ENCODE peak calls at places on chromosome 3, in six cellular contexts. N, Y, O, W, D and L are unnamed samples.

GRCh38 chr3:192133271-192133670 is 594.1 kb downstream of the FGF12 start:
- DNase-seq in O (no peak), Y (no peak), D (no peak), N (no peak), W (no peak), L (no peak)

GRCh38 chr3:183142199-183142598 is 20.3 kb downstream of the LAMP3 start:
- DNase-seq in D (no peak), O (no peak), N (no peak), Y (no peak), W (no peak), L (no peak)

GRCh38 chr3:124363451-124363850 is 366.8 kb upstream of the UMPS start:
- DNase-seq in D (no peak), W (no peak), N (no peak), O (no peak), Y (no peak), L (no peak)

GRCh38 chr3:74054566-74054965 is 429.8 kb upstream of the PDZRN3 start:
- DNase-seq in N (no peak), D (no peak), O (peak; percentile 22), Y (no peak), W (no peak), L (no peak)

GRCh38 chr3:105368575-105369500 is 2.1 kb downstream of the ALCAM start:
- DNase-seq in W (peak; percentile 85), O (no peak), N (peak; percentile 69), D (peak; percentile 23), Y (peak; percentile 37), L (peak; percentile 75)

GRCh38 chr3:106814231-106814630 is 563.0 kb upstream of the CCDC54 start:
- DNase-seq in W (no peak), N (no peak), Y (no peak), D (no peak), O (no peak), L (no peak)

GRCh38 chr3:124837065-124837464 is 50.1 kb downstream of the ITGB5 start:
- DNase-seq in Y (no peak), D (no peak), W (no peak), O (no peak), N (no peak), L (no peak)

GRCh38 chr3:41304603-41305002 is 105.3 kb downstream of the CTNNB1 start:
- DNase-seq in W (no peak), Y (no peak), N (peak; percentile 5), O (no peak), D (no peak), L (no peak)

GRCh38 chr3:115403791-115404190 is 219.5 kb upstream of the GAP43 start:
- DNase-seq in N (no peak), W (no peak), D (no peak), O (no peak), Y (no peak), L (no peak)

GRCh38 chr3:182445576-182445975 is 347.7 kb upstream of the ATP11B start:
- DNase-seq in O (no peak), W (no peak), N (no peak), Y (no peak), D (no peak), L (no peak)

GRCh38 chr3:134710313-134710680 is 59.5 kb upstream of the KY start:
- DNase-seq in W (no peak), D (no peak), O (no peak), Y (no peak), N (no peak), L (no peak)

GRCh38 chr3:55327131-55327920 is 159.8 kb downstream of the WNT5A start:
- DNase-seq in D (no peak), N (no peak), O (no peak), W (no peak), Y (no peak), L (no peak)

GRCh38 chr3:32817561-32818430 is at the start of gene TRIM71:
- DNase-seq in N (peak; percentile 33), W (no peak), Y (no peak), O (no peak), D (no peak), L (no peak)

GRCh38 chr3:148006508-148006907 is 597.3 kb downstream of the ZIC1 start:
- DNase-seq in D (no peak), O (no peak), N (no peak), W (no peak), Y (no peak), L (no peak)

GRCh38 chr3:28317438-28318022 is 31.0 kb upstream of the ZCWPW2 start:
- DNase-seq in N (peak; percentile 62), O (peak; percentile 23), D (no peak), Y (peak; percentile 9), W (peak; percentile 63), L (peak; percentile 28)

DNA sequence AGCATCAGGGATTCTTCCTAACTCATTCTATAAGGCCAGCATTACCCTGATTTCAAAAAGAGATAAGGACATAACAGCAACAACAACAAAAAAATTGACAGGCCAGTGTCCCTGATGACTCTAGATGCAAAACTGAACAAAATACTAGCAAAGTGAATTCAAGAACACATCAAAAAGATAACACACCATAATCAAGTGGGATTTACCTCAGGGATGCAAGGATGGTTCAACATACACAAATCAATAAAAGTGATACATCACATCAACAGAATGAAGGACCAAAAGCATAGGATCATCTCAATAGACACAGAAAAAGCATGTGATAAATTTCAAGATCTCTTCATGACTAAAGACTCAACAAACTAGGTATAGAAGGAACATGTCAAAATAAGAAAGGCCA is 119.6 kb downstream of the STT3B start:
- DNase-seq in N (no peak), W (no peak), Y (no peak), D (no peak), O (no peak), L (no peak)
- H3K9me3 ChIP-seq in N (peaks cover 79% of the 10 kb centered on the region), W (peaks cover 41% of the 10 kb centered on the region), Y (peaks cover 40% of the 10 kb centered on the region), D (peaks cover 61% of the 10 kb centered on the region), O (peaks cover 37% of the 10 kb centered on the region), L (peaks cover 21% of the 10 kb centered on the region)

GRCh38 chr3:177760803-177761202 is 563.5 kb upstream of the TBL1XR1 start:
- DNase-seq in N (no peak), Y (no peak), W (no peak), D (no peak), O (no peak), L (no peak)
- H3K9me3 ChIP-seq in N (peaks cover 10% of the 10 kb centered on the region), Y (peaks cover 25% of the 10 kb centered on the region), W (no peaks in the 10 kb centered on the region), D (no peaks in the 10 kb centered on the region), O (peaks cover 45% of the 10 kb centered on the region), L (no peaks in the 10 kb centered on the region)

GRCh38 chr3:20751299-20751698 is 565.3 kb upstream of the SGO1 start:
- DNase-seq in W (no peak), N (no peak), O (no peak), Y (no peak), D (no peak), L (no peak)

GRCh38 chr3:20742903-20743302 is 556.9 kb upstream of the SGO1 start:
- DNase-seq in N (no peak), Y (no peak), O (peak; percentile 18), D (no peak), W (no peak), L (no peak)

DNA sequence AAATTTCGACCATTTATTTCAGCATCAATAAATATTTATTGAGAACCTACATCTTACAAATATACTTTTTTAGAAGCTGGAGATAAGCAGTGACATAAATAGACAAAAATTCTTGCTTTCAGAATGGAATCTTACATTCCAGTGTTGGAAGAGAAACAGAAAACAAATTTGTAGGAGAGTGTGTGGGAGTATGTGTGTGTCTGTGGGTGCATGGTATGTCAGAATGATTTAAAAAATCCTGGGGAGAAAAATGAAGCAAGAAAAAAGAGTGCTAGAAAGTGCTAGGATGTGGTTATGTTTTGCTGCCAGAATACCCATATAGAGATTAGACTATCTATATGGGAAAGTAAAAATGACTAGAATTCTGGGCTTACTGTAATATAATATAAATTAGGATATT is 561.7 kb upstream of the SGO1 start:
- DNase-seq in D (no peak), O (no peak), Y (no peak), W (no peak), N (no peak), L (no peak)
- H3K9me3 ChIP-seq in D (no peaks in the 10 kb centered on the region), O (no peaks in the 10 kb centered on the region), Y (no peaks in the 10 kb centered on the region), W (no peaks in the 10 kb centered on the region), N (no peaks in the 10 kb centered on the region), L (peaks cover 4% of the 10 kb centered on the region)

GRCh38 chr3:5141760-5142159 is 19.7 kb downstream of the ARL8B start:
- DNase-seq in N (no peak), O (no peak), D (no peak), W (no peak), Y (no peak), L (no peak)
- H3K9me3 ChIP-seq in N (no peaks in the 10 kb centered on the region), O (peaks cover 48% of the 10 kb centered on the region), D (no peaks in the 10 kb centered on the region), W (peaks cover 17% of the 10 kb centered on the region), Y (no peaks in the 10 kb centered on the region), L (no peaks in the 10 kb centered on the region)

DNA sequence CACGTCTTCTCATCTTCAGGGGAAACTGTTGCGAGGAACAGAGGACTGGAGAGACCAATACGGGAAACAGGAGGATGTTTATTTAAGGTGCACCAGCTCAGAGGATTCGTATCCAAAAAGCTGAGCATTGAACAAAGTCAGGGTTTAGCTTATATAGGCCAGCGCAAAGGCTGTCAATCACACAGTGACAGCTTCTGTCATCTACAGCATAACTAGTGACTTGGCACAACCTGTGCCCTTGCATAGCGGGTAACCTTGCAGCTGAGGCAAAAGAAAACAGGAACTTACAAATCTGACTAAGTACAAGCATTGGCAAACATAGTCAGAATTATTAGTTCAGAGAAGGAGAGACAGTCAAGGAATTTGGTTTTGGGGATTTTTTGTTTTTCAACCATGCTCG is 61.3 kb downstream of the ZDHHC19 start:
- DNase-seq in O (no peak), W (no peak), Y (no peak), N (peak; percentile 25), D (no peak), L (no peak)
- H3K9me3 ChIP-seq in O (peaks cover 9% of the 10 kb centered on the region), W (no peaks in the 10 kb centered on the region), Y (peaks cover 10% of the 10 kb centered on the region), N (peaks cover 4% of the 10 kb centered on the region), D (peaks cover 8% of the 10 kb centered on the region), L (peaks cover 4% of the 10 kb centered on the region)

GRCh38 chr3:13815088-13815683 is 64.7 kb downstream of the WNT7A start:
- DNase-seq in W (no peak), O (no peak), Y (no peak), N (no peak), D (no peak), L (no peak)
- H3K9me3 ChIP-seq in W (no peaks in the 10 kb centered on the region), O (peaks cover 49% of the 10 kb centered on the region), Y (peaks cover 52% of the 10 kb centered on the region), N (peaks cover 52% of the 10 kb centered on the region), D (peaks cover 21% of the 10 kb centered on the region), L (peaks cover 23% of the 10 kb centered on the region)

DNA sequence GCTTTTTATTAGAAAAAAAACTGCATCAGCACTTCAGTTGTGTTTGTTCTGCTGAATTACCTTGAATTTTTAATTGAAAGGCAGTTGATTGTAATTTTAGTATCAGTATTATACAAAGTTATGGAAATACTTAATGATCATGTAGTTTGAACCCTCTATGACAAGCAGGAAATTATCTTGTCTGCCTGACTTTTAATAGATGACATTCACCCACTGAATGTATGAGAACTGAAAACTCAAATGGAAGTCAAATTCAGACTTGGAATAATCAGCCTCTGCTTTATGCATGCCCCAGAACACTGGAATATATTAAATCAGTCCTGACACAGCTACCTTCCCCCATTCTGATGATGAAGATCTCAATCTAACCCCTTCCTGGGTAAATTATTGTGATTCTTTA is 73.5 kb downstream of the SLC49A4 start:
- DNase-seq in W (no peak), N (no peak), Y (no peak), O (no peak), D (no peak), L (no peak)
- H3K9me3 ChIP-seq in W (no peaks in the 10 kb centered on the region), N (no peaks in the 10 kb centered on the region), Y (no peaks in the 10 kb centered on the region), O (no peaks in the 10 kb centered on the region), D (no peaks in the 10 kb centered on the region), L (no peaks in the 10 kb centered on the region)